ENCODE peak calls at places on chromosomes 3 and 15, in seven cellular contexts. H, F, O, K, S, W and G are unnamed samples. For H3K4me1, the result is how much of the 10 kb centered on the place peaks cover.

GRCh38 chr15:63610209-63610841 is 13.1 kb downstream of the FBXL22 start:
- DNase-seq in H (peak), F (peak), O (peak), K (peak), S (peak), W (peak), G (peak)

GRCh38 chr3:52406791-52407510 is 38.0 kb downstream of the SEMA3G start:
- DNase-seq in H (no peak), F (no peak), O (no peak), K (no peak), S (no peak), W (no peak), G (no peak)

GRCh38 chr3:63864008-63864871 is 573 bp downstream of the ATXN7 start:
- DNase-seq in H (peak), F (no peak), O (peak), K (no peak), S (no peak), W (no peak), G (no peak)

GRCh38 chr3:153087595-153088566 is 74.1 kb upstream of the RAP2B start:
- DNase-seq in H (no peak), F (no peak), O (no peak), K (no peak), S (no peak), W (no peak), G (no peak)

GRCh38 chr3:23704316-23704715 is 101.4 kb upstream of the UBE2E1 start:
- DNase-seq in H (no peak), F (no peak), O (no peak), K (no peak), S (no peak), W (no peak), G (no peak)

GRCh38 chr3:26070854-26071253 is 281.0 kb downstream of the OXSM start:
- DNase-seq in H (no peak), F (no peak), O (no peak), K (no peak), S (no peak), W (no peak), G (no peak)

GRCh38 chr3:156382458-156383346 is 172.2 kb downstream of the SSR3 start:
- DNase-seq in H (peak), F (peak), O (no peak), K (peak), S (peak), W (no peak), G (no peak)

GRCh38 chr3:42732829-42733459 is 30.3 kb upstream of the HHATL start:
- DNase-seq in H (peak), F (peak), O (no peak), K (no peak), S (peak), W (no peak), G (no peak)

GRCh38 chr15:83380026-83380425 is 67.1 kb upstream of the SH3GL3 start:
- DNase-seq in H (no peak), F (no peak), O (no peak), K (peak), S (no peak), W (no peak), G (no peak)

GRCh38 chr3:127411083-127411727 is 123.4 kb upstream of the PRR20G start:
- DNase-seq in H (peak), F (peak), O (peak), K (no peak), S (no peak), W (no peak), G (no peak)

GRCh38 chr15:96574766-96575165 is 244.3 kb downstream of the NR2F2 start:
- DNase-seq in H (no peak), F (no peak), O (no peak), K (no peak), S (no peak), W (no peak), G (no peak)

GRCh38 chr3:183131735-183132134 is 30.8 kb downstream of the LAMP3 start:
- DNase-seq in H (no peak), F (no peak), O (no peak), K (no peak), S (no peak), W (no peak), G (no peak)

GRCh38 chr3:183816681-183817080 is 8.7 kb downstream of the MAP6D1 start:
- DNase-seq in H (no peak), F (no peak), O (no peak), K (no peak), S (no peak), W (no peak), G (no peak)

GRCh38 chr3:103247459-103247858 is 812.6 kb downstream of the ZPLD1 start:
- DNase-seq in H (no peak), F (no peak), O (no peak), K (no peak), S (no peak), W (no peak), G (no peak)

GRCh38 chr3:12822725-12823373 is 18.5 kb downstream of the RPL32 start:
- DNase-seq in H (peak), F (no peak), O (no peak), K (peak), S (peak), W (no peak), G (no peak)

GRCh38 chr3:15794303-15794771 is 3.4 kb downstream of the ANKRD28 start:
- DNase-seq in H (no peak), F (no peak), O (no peak), K (no peak), S (no peak), W (no peak), G (no peak)

GRCh38 chr3:172666181-172666872 is 44.5 kb downstream of the NCEH1 start:
- DNase-seq in H (no peak), F (no peak), O (no peak), K (no peak), S (no peak), W (no peak), G (no peak)

GRCh38 chr3:48918388-48919214 is at the start of gene ARIH2:
- DNase-seq in H (peak), F (peak), O (peak), K (peak), S (peak), W (peak), G (peak)

GRCh38 chr3:170356596-170357175 is 829 bp upstream of the SKIL start:
- DNase-seq in H (peak), F (peak), O (no peak), K (no peak), S (peak), W (no peak), G (peak)

GRCh38 chr3:58051196-58051595 is 43.0 kb downstream of the FLNB start:
- DNase-seq in H (no peak), F (no peak), O (no peak), K (no peak), S (no peak), W (no peak), G (no peak)

GRCh38 chr3:136193273-136194043 is 2.7 kb downstream of the MSL2 start:
- DNase-seq in H (no peak), F (no peak), O (peak), K (no peak), S (no peak), W (no peak), G (no peak)

GRCh38 chr3:136189043-136189442 is 7.1 kb downstream of the MSL2 start:
- DNase-seq in H (no peak), F (no peak), O (no peak), K (no peak), S (no peak), W (no peak), G (no peak)

GRCh38 chr3:136186850-136187249 is 9.3 kb downstream of the MSL2 start:
- DNase-seq in H (no peak), F (no peak), O (no peak), K (no peak), S (no peak), W (no peak), G (no peak)

GRCh38 chr3:136187868-136188267 is 8.3 kb downstream of the MSL2 start:
- DNase-seq in H (no peak), F (no peak), O (no peak), K (no peak), S (no peak), W (no peak), G (no peak)

DNA sequence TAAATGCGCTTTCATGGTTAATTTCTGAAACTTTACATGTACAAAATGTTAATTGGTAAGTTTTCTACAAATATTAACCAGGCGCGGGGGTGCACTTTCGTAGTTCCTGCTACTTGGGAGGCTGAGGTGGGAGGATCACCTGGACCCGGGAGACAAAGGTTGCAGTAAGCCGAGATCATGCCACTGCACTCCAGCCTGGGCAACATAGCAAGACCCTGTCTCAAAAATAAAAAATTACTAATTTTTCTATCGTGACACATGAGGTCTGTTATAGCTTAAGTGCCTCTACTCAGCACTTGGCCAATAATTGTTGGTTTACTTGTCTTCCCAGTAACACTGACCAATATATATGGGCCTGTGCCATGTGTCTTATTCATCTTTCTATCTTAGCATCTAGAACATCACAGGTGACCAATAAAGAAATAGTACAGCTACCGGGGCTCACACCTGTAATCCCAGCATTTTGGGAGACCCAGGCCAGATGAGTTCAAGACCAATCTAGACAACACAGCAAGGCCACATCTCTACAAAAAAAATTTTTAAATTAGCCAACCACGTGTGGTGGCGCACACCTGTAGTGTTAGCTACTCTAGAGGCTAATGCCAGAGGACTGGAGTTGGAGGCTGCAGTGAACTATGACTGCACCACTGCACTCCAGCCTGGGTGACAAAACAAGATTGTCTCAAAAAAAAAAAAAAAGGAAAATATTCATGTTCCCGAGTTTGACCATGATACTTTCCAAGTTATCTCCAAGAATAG is 6.1 kb downstream of the MSL2 start:
- DNase-seq in H (no peak), F (no peak), O (no peak), K (no peak), S (no peak), W (no peak), G (no peak)
- H3K4me1 ChIP-seq in H (under half), F (under half), O (under half), K (under half), S (half or more), W (under half), G (under half)

GRCh38 chr3:13880811-13881156 is 913 bp upstream of the WNT7A start:
- DNase-seq in H (no peak), F (no peak), O (no peak), K (no peak), S (no peak), W (no peak), G (no peak)
- H3K4me3 ChIP-seq in H (no peak), F (peak), O (no peak), K (peak), S (no peak), W (no peak), G (peak)

GRCh38 chr3:117752984-117753717 is 1043.6 kb downstream of the TUSC7 start:
- DNase-seq in H (no peak), F (no peak), O (no peak), K (no peak), S (no peak), W (no peak), G (no peak)
- TF ChIP-seq YY1 in H (no peak), F (no peak), O (no peak), K (no peak), S (no peak), W (no peak), G (no peak)

GRCh38 chr15:67836134-67836455 is 3.8 kb downstream of the RNU6-1 start:
- DNase-seq in H (no peak), F (no peak), O (no peak), K (no peak), S (no peak), W (no peak), G (no peak)

GRCh38 chr15:67835349-67836133 is 4.3 kb downstream of the RNU6-1 start:
- DNase-seq in H (no peak), F (peak), O (no peak), K (no peak), S (no peak), W (no peak), G (no peak)

GRCh38 chr15:67833504-67834248 is 6.2 kb downstream of the RNU6-1 start:
- DNase-seq in H (peak), F (peak), O (peak), K (no peak), S (peak), W (no peak), G (no peak)

GRCh38 chr15:67834249-67834592 is 5.6 kb downstream of the RNU6-1 start:
- DNase-seq in H (no peak), F (no peak), O (no peak), K (no peak), S (no peak), W (no peak), G (no peak)

DNA sequence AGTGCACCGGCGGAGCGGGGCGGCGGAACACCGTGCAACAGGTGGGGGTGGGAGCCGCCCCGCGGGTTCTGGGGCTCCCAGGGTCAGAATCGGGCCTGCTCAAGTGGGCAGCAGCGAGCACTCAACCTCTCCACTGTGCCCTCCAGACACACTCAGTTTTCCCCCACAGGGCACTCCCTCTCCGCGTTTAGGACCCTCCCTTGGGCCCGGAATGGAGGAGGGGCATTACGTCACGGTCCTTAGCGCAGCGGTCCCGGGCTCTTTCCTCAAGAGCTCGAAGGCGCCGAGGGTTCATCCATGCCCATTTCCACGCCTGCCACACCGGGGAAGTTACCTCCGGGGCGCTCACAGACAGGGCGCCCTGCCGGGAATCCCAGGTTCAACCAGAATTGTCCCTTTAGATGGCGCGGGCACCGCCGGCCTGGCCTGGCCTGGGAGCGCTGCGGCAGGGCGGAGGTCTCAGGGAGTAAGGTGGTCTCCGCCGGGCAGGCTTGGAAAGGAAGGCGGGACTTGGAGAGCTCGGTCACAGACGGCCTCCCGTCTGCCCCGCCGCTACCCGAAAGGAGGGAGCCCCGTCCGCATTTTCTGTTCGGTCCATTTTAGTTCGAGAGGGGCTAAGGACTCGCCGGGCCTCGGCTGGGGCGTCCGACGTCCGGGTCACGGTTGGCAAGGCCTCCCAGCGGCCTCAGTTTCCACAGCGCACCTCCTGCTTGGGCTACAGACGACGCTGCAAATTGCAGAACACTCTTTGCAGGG is 5.1 kb downstream of the RNU6-1 start:
- DNase-seq in H (no peak), F (peak), O (no peak), K (no peak), S (no peak), W (no peak), G (no peak)
- H3K4me1 ChIP-seq in H (under half), F (under half), O (under half), K (under half), S (half or more), W (under half), G (under half)